ENCODE peak calls at places on chromosomes 2 and 18, in seven cellular contexts. M is GM23248; V is activated CD8-positive, alpha-beta memory T cell treated with anti-CD3 and anti-CD28 coated beads, Interleukin-2, amount 50 U/mL, for 48 hours; Z is activated B cell treated with CpG ODN at 0.5 μM for 24 hours; X is hepatocyte; P is activated CD4-positive, alpha-beta T cell treated with anti-CD3 and anti-CD28 coated beads, Interleukin-2, amount 50 U/mL, for 1 hour; S is AG10803. B is an unnamed sample.

GRCh38 chr18:58470292-58470691 is 158.6 kb downstream of the ALPK2 start:
- DNase-seq in M (no peak), V (no peak), Z (no peak), X (no peak), P (no peak), S (no peak), B (no peak)

GRCh38 chr2:147456729-147457128 is 388.1 kb upstream of the ACVR2A start:
- DNase-seq in M (peak), V (no peak), Z (no peak), X (peak), P (no peak), S (peak), B (no peak)

GRCh38 chr2:120820263-120820884 is 84.7 kb downstream of the GLI2 start:
- DNase-seq in M (peak), V (no peak), Z (no peak), X (peak), P (no peak), S (peak), B (peak)

GRCh38 chr2:179344280-179344961 is 79.8 kb upstream of the SESTD1 start:
- DNase-seq in M (peak), V (no peak), Z (no peak), X (peak), P (no peak), S (peak), B (no peak)

GRCh38 chr2:12855508-12855907 is 138.8 kb downstream of the TRIB2 start:
- DNase-seq in M (no peak), V (no peak), Z (no peak), X (no peak), P (no peak), S (no peak), B (peak)

GRCh38 chr2:10245661-10246060 is 57.0 kb upstream of the HPCAL1 start:
- DNase-seq in M (no peak), V (no peak), Z (no peak), X (no peak), P (no peak), S (no peak), B (no peak)

GRCh38 chr18:67464499-67464898 is 52.0 kb downstream of the DSEL start:
- DNase-seq in M (no peak), V (no peak), Z (no peak), X (no peak), P (no peak), S (no peak), B (no peak)

GRCh38 chr2:43032248-43032893 is 194.0 kb downstream of the ZFP36L2 start:
- DNase-seq in M (peak), V (no peak), Z (no peak), X (peak), P (no peak), S (peak), B (no peak)

GRCh38 chr18:3451989-3452749 is 2.2 kb downstream of the TGIF1 start:
- DNase-seq in M (peak), V (peak), Z (peak), X (peak), P (peak), S (peak), B (peak)

GRCh38 chr2:64550042-64550441 is 25.9 kb downstream of the AFTPH start:
- DNase-seq in M (no peak), V (no peak), Z (no peak), X (no peak), P (no peak), S (no peak), B (no peak)

GRCh38 chr2:71778514-71779305 is 325.3 kb downstream of the DYSF start:
- DNase-seq in M (peak), V (no peak), Z (no peak), X (no peak), P (no peak), S (no peak), B (no peak)

GRCh38 chr2:147108553-147108952 is 736.3 kb upstream of the ACVR2A start:
- DNase-seq in M (peak), V (no peak), Z (no peak), X (no peak), P (no peak), S (peak), B (peak)

GRCh38 chr2:64881037-64881492 is 108.1 kb upstream of the SLC1A4 start:
- DNase-seq in M (no peak), V (peak), Z (no peak), X (no peak), P (no peak), S (no peak), B (no peak)

GRCh38 chr2:237304763-237305514 is 109.0 kb downstream of the COL6A3 start:
- DNase-seq in M (peak), V (no peak), Z (no peak), X (no peak), P (no peak), S (peak), B (peak)

GRCh38 chr2:46326231-46326980 is 29.2 kb downstream of the EPAS1 start:
- DNase-seq in M (peak), V (no peak), Z (no peak), X (peak), P (no peak), S (peak), B (no peak)

GRCh38 chr18:45142868-45143267 is 462.2 kb downstream of the SETBP1 start:
- DNase-seq in M (no peak), V (no peak), Z (no peak), X (no peak), P (no peak), S (no peak), B (no peak)

GRCh38 chr2:38474058-38474457 is 97.0 kb upstream of the ATL2 start:
- DNase-seq in M (peak), V (no peak), Z (no peak), X (no peak), P (no peak), S (no peak), B (no peak)

GRCh38 chr2:216742411-216742810 is 47.1 kb upstream of the IGFBP5 start:
- DNase-seq in M (no peak), V (no peak), Z (no peak), X (no peak), P (no peak), S (peak), B (no peak)

GRCh38 chr2:239246723-239247122 is 154.1 kb downstream of the HDAC4 start:
- DNase-seq in M (no peak), V (no peak), Z (no peak), X (no peak), P (no peak), S (no peak), B (no peak)

GRCh38 chr2:108058575-108059137 is 72.3 kb downstream of the SLC5A7 start:
- DNase-seq in M (no peak), V (no peak), Z (no peak), X (no peak), P (no peak), S (no peak), B (no peak)

GRCh38 chr2:229133155-229133772 is 137.8 kb downstream of the PID1 start:
- DNase-seq in M (peak), V (no peak), Z (no peak), X (peak), P (no peak), S (peak), B (peak)

GRCh38 chr18:54149078-54149697 is 75.3 kb downstream of the MBD2 start:
- DNase-seq in M (peak), V (no peak), Z (no peak), X (peak), P (no peak), S (peak), B (peak)

GRCh38 chr2:43412121-43412753 is 183.6 kb downstream of the THADA start:
- DNase-seq in M (peak), V (no peak), Z (no peak), X (no peak), P (no peak), S (no peak), B (peak)

GRCh38 chr2:150997066-150997465 is 264.6 kb downstream of the RBM43 start:
- DNase-seq in M (no peak), V (no peak), Z (no peak), X (no peak), P (no peak), S (peak), B (no peak)

GRCh38 chr2:96097951-96098823 is 18.2 kb downstream of the ADRA2B start:
- DNase-seq in M (no peak), V (no peak), Z (no peak), X (no peak), P (no peak), S (no peak), B (no peak)

GRCh38 chr2:118386636-118387302 is 298.5 kb downstream of the INSIG2 start:
- DNase-seq in M (peak), V (no peak), Z (no peak), X (no peak), P (no peak), S (peak), B (peak)

GRCh38 chr2:222939208-222939846 is 78.5 kb downstream of the ACSL3 start:
- DNase-seq in M (peak), V (peak), Z (peak), X (peak), P (peak), S (peak), B (peak)

GRCh38 chr2:177147093-177147694 is 65.4 kb upstream of the HNRNPA3 start:
- DNase-seq in M (peak), V (no peak), Z (no peak), X (peak), P (no peak), S (peak), B (peak)

GRCh38 chr18:48192542-48192941 is 216.6 kb downstream of the ZBTB7C start:
- DNase-seq in M (no peak), V (no peak), Z (no peak), X (no peak), P (no peak), S (no peak), B (no peak)

GRCh38 chr2:75489682-75490180 is 71.0 kb downstream of the EVA1A start:
- DNase-seq in M (no peak), V (no peak), Z (no peak), X (no peak), P (no peak), S (no peak), B (no peak)

GRCh38 chr2:171629113-171629512 is 58.2 kb upstream of the DYNC1I2 start:
- DNase-seq in M (no peak), V (no peak), Z (no peak), X (no peak), P (no peak), S (no peak), B (no peak)

GRCh38 chr18:61894751-61895524 is 2.1 kb upstream of the RNF152 start:
- DNase-seq in M (peak), V (no peak), Z (no peak), X (no peak), P (no peak), S (no peak), B (no peak)

B was measured in astrocyte.